ENCODE peak calls at places on chromosomes 2 and 18, in ten cellular contexts. F, U, O, H, C, Q, K, D, S and R are unnamed samples.

GRCh38 chr2:4338345-4338744 is 635.0 kb downstream of the DCDC2C start:
- DNase-seq in O (no peak), D (no peak), Q (no peak), K (no peak), F (no peak), C (no peak), S (no peak), H (no peak), U (no peak), R (no peak)

GRCh38 chr2:113157108-113157896 is 16.5 kb upstream of the PSD4 start:
- DNase-seq in C (peak), D (peak), H (no peak), K (peak), F (peak), U (no peak), Q (peak), O (peak), S (peak), R (peak)

GRCh38 chr2:133326651-133327397 is 241.4 kb downstream of the NCKAP5 start:
- DNase-seq in S (peak), O (peak), C (no peak), U (peak), D (no peak), F (no peak), K (no peak), Q (no peak), H (no peak), R (no peak)

GRCh38 chr18:70781860-70782453 is 493.1 kb downstream of the SOCS6 start:
- DNase-seq in D (no peak), U (peak), O (peak), F (peak), H (peak), Q (peak), K (no peak), S (no peak), C (peak), R (peak)

GRCh38 chr2:57981369-57981768 is 65.2 kb upstream of the VRK2 start:
- DNase-seq in U (peak), O (peak), H (no peak), C (no peak), D (no peak), F (peak), S (peak), K (no peak), Q (no peak), R (no peak)

GRCh38 chr18:79579807-79580480 is 99.7 kb upstream of the CTDP1 start:
- DNase-seq in O (no peak), Q (peak), C (no peak), D (no peak), F (no peak), K (peak), U (no peak), S (no peak), H (no peak), R (no peak)

GRCh38 chr2:113965644-113966043 is 75.8 kb downstream of the ACTR3 start:
- DNase-seq in D (no peak), S (peak), O (peak), Q (peak), F (no peak), H (no peak), C (peak), U (peak), K (no peak), R (peak)

GRCh38 chr2:60353863-60354262 is 199.6 kb downstream of the BCL11A start:
- DNase-seq in O (no peak), D (no peak), S (no peak), C (no peak), Q (no peak), U (no peak), H (no peak), F (no peak), K (no peak), R (no peak)

GRCh38 chr2:73021371-73022010 is 50.0 kb downstream of the SFXN5 start:
- DNase-seq in F (no peak), Q (no peak), U (no peak), C (no peak), H (no peak), S (no peak), O (no peak), D (no peak), K (peak), R (no peak)

GRCh38 chr2:242004902-242005230 is 135.3 kb downstream of the RTP5 start:
- DNase-seq in F (no peak), U (no peak), D (no peak), K (peak), Q (no peak), C (no peak), S (no peak), O (no peak), H (no peak), R (no peak)

DNA sequence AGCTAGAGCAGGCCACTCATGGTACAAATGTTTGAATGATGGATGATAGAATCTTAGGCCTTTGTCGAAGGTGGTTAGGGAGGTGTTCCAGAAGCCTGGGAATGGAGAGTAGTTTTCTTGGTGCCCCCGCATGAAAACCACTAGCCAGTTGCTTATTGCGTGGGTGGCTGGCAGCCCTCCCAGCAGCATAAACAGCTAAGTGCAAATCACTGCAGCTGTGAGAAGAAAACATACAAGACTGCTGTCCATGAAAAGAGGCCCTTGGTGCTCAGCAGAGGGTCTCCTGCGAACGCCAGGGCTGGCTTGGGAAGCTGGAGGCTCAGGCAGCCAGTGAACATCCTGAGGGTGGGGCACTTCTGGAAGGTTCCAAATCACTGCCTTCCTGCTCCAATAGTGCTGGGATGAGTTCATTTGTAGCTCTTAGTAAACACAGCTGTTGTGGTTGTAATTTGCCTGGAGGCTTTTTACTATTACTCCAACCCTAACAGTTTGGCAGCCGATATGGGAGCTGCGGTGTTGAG is 118.8 kb downstream of the MGAT5 start:
- DNase-seq in S (peak), H (no peak), Q (no peak), F (no peak), U (peak), K (no peak), C (no peak), O (peak), D (no peak), R (no peak)
- TF ChIP-seq CTCF in S (no peak), H (no peak), Q (no peak), F (no peak), U (peak), K (no peak), C (no peak), O (no peak), D (no peak), R (no peak)

GRCh38 chr2:230658577-230658876 is 54.1 kb upstream of the CAB39 start:
- DNase-seq in O (no peak), S (no peak), H (no peak), U (no peak), C (no peak), F (no peak), D (no peak), K (no peak), Q (no peak), R (no peak)

GRCh38 chr2:230657462-230657861 is 55.2 kb upstream of the CAB39 start:
- DNase-seq in S (no peak), C (no peak), H (no peak), D (no peak), U (no peak), Q (no peak), O (no peak), F (no peak), K (no peak), R (no peak)

GRCh38 chr2:230660294-230661060 is 52.2 kb upstream of the CAB39 start:
- DNase-seq in S (no peak), O (no peak), C (peak), K (peak), D (no peak), U (no peak), H (peak), F (no peak), Q (no peak), R (peak)

GRCh38 chr2:230657906-230658305 is 54.7 kb upstream of the CAB39 start:
- DNase-seq in C (no peak), F (no peak), Q (no peak), K (no peak), D (no peak), O (no peak), H (no peak), U (no peak), S (no peak), R (no peak)

GRCh38 chr2:230658877-230659652 is 53.6 kb upstream of the CAB39 start:
- DNase-seq in O (no peak), S (no peak), H (no peak), D (no peak), F (no peak), U (no peak), Q (no peak), C (peak), K (no peak), R (no peak)
- TF ChIP-seq CTCF in O (no peak), S (no peak), H (no peak), D (no peak), F (no peak), U (no peak), Q (no peak), C (no peak), K (no peak), R (no peak)

GRCh38 chr2:105769504-105769903 is 24.8 kb downstream of the NCK2 start:
- DNase-seq in D (no peak), O (no peak), S (no peak), K (peak), H (no peak), C (no peak), U (no peak), Q (peak), F (no peak), R (no peak)
- TF ChIP-seq CTCF in D (no peak), O (peak), S (peak), K (no peak), H (no peak), C (peak), U (peak), Q (peak), F (no peak), R (no peak)

DNA sequence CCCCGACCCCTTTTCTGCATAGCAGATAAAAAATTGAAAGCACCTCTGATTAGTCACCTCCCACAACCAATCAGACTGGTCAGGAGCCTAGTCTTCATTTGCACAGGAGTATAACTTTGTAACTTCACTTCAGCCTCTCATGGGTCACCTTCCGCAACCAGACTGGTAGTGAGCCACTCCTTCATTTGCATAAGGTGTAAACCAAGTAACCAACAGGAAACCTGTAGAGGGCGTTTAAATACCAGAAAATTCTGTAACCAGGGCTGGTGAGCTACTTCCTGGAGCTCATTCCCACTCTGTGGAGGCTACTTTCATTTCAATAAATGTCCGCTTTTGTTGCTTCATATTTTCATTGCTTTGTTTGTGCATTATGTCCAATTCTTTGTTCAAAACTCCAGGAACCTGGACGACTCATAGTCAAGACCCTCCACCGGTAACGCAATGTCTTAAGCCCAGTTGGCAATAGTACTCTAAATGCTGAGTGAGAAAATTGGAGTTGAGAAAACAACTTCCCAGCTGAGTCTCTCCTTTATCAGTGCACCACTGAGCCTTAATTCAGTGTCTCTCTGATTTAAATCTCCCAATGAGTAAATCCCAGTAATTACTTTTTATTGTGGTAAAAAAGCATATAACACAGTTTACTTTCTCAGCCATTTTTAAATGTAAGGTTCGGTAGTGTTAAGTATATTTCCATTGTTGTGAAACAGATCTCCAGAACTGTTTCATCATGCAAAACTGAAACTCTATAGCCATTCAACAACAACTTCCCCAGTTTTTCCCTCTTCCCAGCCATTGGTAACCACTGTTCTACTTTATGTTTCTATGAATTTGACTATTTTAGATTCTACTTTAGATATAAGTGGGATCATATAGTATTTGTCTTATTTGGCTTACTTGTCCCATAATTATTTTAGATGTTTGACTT is 392.7 kb upstream of the SLC8A1 start:
- DNase-seq in D (no peak), O (peak), C (no peak), H (no peak), S (no peak), U (no peak), Q (peak), F (peak), K (no peak), R (no peak)
- TF ChIP-seq CTCF in D (no peak), O (peak), C (peak), H (no peak), S (no peak), U (peak), Q (peak), F (peak), K (no peak), R (no peak)